ENCODE peak calls at places on chromosomes 7 and 10, in nine cellular contexts. V, K, U, Y, J, T, W, B and A are unnamed samples.

GRCh38 chr10:119449760-119450461 is 92.6 kb downstream of the RGS10 start:
- DNase-seq in T (no peak), U (no peak), J (peak), K (peak), Y (no peak), W (peak), B (no peak), V (peak), A (no peak)

GRCh38 chr7:118245267-118246040 is 20.9 kb downstream of the ANKRD7 start:
- DNase-seq in K (no peak), U (no peak), T (no peak), J (peak), B (no peak), V (no peak), W (no peak), Y (no peak), A (no peak)

GRCh38 chr10:70595566-70596016 is 7.0 kb downstream of the PRF1 start:
- DNase-seq in K (no peak), J (no peak), U (no peak), Y (no peak), T (no peak), V (no peak), W (no peak), B (no peak), A (no peak)

GRCh38 chr10:89458760-89459159 is 44.4 kb downstream of the IFIT5 start:
- DNase-seq in B (no peak), J (no peak), T (no peak), K (peak), U (no peak), W (no peak), Y (no peak), V (no peak), A (no peak)

GRCh38 chr7:47354831-47355541 is 226.9 kb downstream of the TNS3 start:
- DNase-seq in K (no peak), T (no peak), V (no peak), W (no peak), B (no peak), J (no peak), U (peak), Y (no peak), A (no peak)

GRCh38 chr10:25745976-25746375 is 188.1 kb upstream of the MYO3A start:
- DNase-seq in Y (no peak), V (no peak), U (no peak), W (no peak), J (no peak), T (no peak), B (no peak), K (no peak), A (no peak)

GRCh38 chr7:148575640-148576411 is 14.7 kb upstream of the C7orf33 start:
- DNase-seq in W (peak), V (peak), J (peak), Y (peak), T (peak), U (peak), K (peak), B (peak), A (peak)

GRCh38 chr10:89414146-89414878 is at the start of gene IFIT5:
- DNase-seq in T (peak), J (peak), K (peak), W (peak), U (peak), Y (peak), B (peak), V (no peak), A (peak)

GRCh38 chr7:17625038-17625437 is 315.3 kb downstream of the SNX13 start:
- DNase-seq in B (no peak), T (no peak), J (peak), U (no peak), W (peak), K (peak), V (no peak), Y (no peak), A (no peak)

GRCh38 chr10:58985216-58985615 is 191.2 kb upstream of the PHYHIPL start:
- DNase-seq in J (no peak), T (no peak), K (no peak), U (no peak), Y (no peak), B (no peak), W (no peak), V (no peak), A (no peak)

GRCh38 chr7:2698581-2699288 is 10.7 kb downstream of the AMZ1 start:
- DNase-seq in T (no peak), K (no peak), Y (no peak), U (no peak), B (no peak), J (no peak), W (no peak), V (no peak), A (no peak)

GRCh38 chr10:3472705-3473078 is 300.1 kb upstream of the PITRM1 start:
- DNase-seq in T (no peak), J (peak), B (no peak), V (no peak), W (peak), K (peak), Y (no peak), U (no peak), A (peak)

GRCh38 chr7:150408393-150409299 is 29.5 kb downstream of the ZNF775 start:
- DNase-seq in V (no peak), U (peak), W (no peak), Y (no peak), B (no peak), J (no peak), T (no peak), K (no peak), A (no peak)

GRCh38 chr7:112596260-112596659 is 115.5 kb downstream of the LSMEM1 start:
- DNase-seq in U (no peak), T (no peak), J (peak), V (no peak), Y (no peak), K (peak), W (peak), B (no peak), A (no peak)

GRCh38 chr7:79334841-79335240 is 118.6 kb downstream of the MAGI2 start:
- DNase-seq in W (no peak), U (no peak), J (no peak), Y (no peak), T (no peak), V (no peak), K (no peak), B (no peak), A (no peak)

GRCh38 chr10:14837003-14837755 is 658 bp downstream of the CDNF start:
- DNase-seq in B (no peak), W (no peak), Y (no peak), T (no peak), K (no peak), U (no peak), V (peak), J (no peak), A (no peak)

GRCh38 chr10:129950651-129951050 is 13.4 kb downstream of the EBF3 start:
- DNase-seq in T (no peak), B (no peak), V (no peak), W (peak), J (no peak), Y (no peak), K (peak), U (no peak), A (no peak)

GRCh38 chr7:155352076-155352752 is 54.5 kb downstream of the INSIG1 start:
- DNase-seq in V (no peak), J (no peak), K (no peak), U (no peak), W (no peak), B (no peak), Y (no peak), T (no peak), A (no peak)

GRCh38 chr7:111987115-111987826 is 218.9 kb downstream of the DOCK4 start:
- DNase-seq in K (peak), B (no peak), J (peak), U (no peak), Y (no peak), V (peak), W (peak), T (no peak), A (no peak)

GRCh38 chr10:63236113-63236935 is 103.2 kb downstream of the NRBF2 start:
- DNase-seq in J (peak), B (peak), T (no peak), U (peak), W (peak), V (peak), Y (no peak), K (peak), A (peak)

GRCh38 chr10:35005868-35006267 is 84.3 kb downstream of the CUL2 start:
- DNase-seq in J (peak), Y (no peak), W (peak), U (no peak), B (peak), T (no peak), V (peak), K (peak), A (no peak)

GRCh38 chr10:129675027-129675769 is 208.2 kb downstream of the MGMT start:
- DNase-seq in Y (no peak), W (no peak), J (no peak), T (no peak), B (no peak), U (no peak), V (no peak), K (no peak), A (no peak)

GRCh38 chr10:121710207-121710606 is 112.0 kb upstream of the FGFR2 start:
- DNase-seq in T (no peak), Y (no peak), B (no peak), J (no peak), W (peak), K (no peak), U (no peak), V (no peak), A (no peak)

GRCh38 chr7:149063481-149063880 is 27.0 kb downstream of the ZNF786 start:
- DNase-seq in B (no peak), U (no peak), V (no peak), W (no peak), K (no peak), J (no peak), Y (no peak), T (no peak), A (no peak)

GRCh38 chr10:91032614-91033248 is 111.8 kb upstream of the ANKRD1 start:
- DNase-seq in V (no peak), T (no peak), Y (no peak), B (no peak), K (peak), U (no peak), J (no peak), W (peak), A (no peak)

GRCh38 chr7:77415822-77416620 is at the start of gene GSAP:
- DNase-seq in U (peak), K (peak), T (peak), Y (peak), W (no peak), J (no peak), V (no peak), B (no peak), A (peak)

GRCh38 chr7:90698616-90699015 is 102.5 kb downstream of the CDK14 start:
- DNase-seq in U (no peak), B (no peak), Y (no peak), W (no peak), V (no peak), K (no peak), J (no peak), T (no peak), A (no peak)

GRCh38 chr7:155591055-155591750 is 44.8 kb upstream of the CNPY1 start:
- DNase-seq in Y (no peak), T (no peak), U (peak), B (no peak), W (no peak), J (no peak), K (no peak), V (no peak), A (peak)

GRCh38 chr10:76287856-76288255 is 856.4 kb downstream of the LRMDA start:
- DNase-seq in T (no peak), V (no peak), W (peak), J (no peak), K (peak), U (no peak), Y (no peak), B (no peak), A (no peak)

GRCh38 chr7:95501261-95501816 is 15.6 kb downstream of the ASB4 start:
- DNase-seq in B (no peak), K (no peak), U (no peak), W (no peak), Y (no peak), V (no peak), T (no peak), J (peak), A (no peak)

GRCh38 chr10:63346015-63346441 is 119.7 kb downstream of the JMJD1C start:
- DNase-seq in U (no peak), B (no peak), T (no peak), V (no peak), J (peak), Y (no peak), K (peak), W (peak), A (no peak)

GRCh38 chr7:151794508-151795167 is 82.3 kb downstream of the PRKAG2 start:
- DNase-seq in J (peak), K (no peak), B (no peak), W (no peak), T (no peak), Y (no peak), U (no peak), V (no peak), A (no peak)

GRCh38 chr10:112763916-112764520 is 186.0 kb upstream of the TCF7L2 start:
- DNase-seq in Y (no peak), V (no peak), K (peak), U (no peak), B (no peak), T (no peak), W (no peak), J (peak), A (no peak)

GRCh38 chr7:128020161-128020560 is 11.1 kb downstream of the LRRC4 start:
- DNase-seq in K (no peak), V (no peak), J (no peak), Y (no peak), U (no peak), B (no peak), T (peak), W (no peak), A (no peak)
- TF ChIP-seq CTCF in K (peak), V (no peak), J (peak), Y (no peak), U (peak), B (peak), T (peak), W (peak), A (peak)

GRCh38 chr7:121449304-121449703 is 53.2 kb upstream of the FAM3C start:
- DNase-seq in V (no peak), K (peak), U (peak), B (no peak), Y (no peak), T (no peak), J (no peak), W (peak), A (no peak)
- TF ChIP-seq CTCF in V (no peak), K (peak), U (peak), B (peak), Y (no peak), T (no peak), J (no peak), W (peak), A (no peak)

DNA sequence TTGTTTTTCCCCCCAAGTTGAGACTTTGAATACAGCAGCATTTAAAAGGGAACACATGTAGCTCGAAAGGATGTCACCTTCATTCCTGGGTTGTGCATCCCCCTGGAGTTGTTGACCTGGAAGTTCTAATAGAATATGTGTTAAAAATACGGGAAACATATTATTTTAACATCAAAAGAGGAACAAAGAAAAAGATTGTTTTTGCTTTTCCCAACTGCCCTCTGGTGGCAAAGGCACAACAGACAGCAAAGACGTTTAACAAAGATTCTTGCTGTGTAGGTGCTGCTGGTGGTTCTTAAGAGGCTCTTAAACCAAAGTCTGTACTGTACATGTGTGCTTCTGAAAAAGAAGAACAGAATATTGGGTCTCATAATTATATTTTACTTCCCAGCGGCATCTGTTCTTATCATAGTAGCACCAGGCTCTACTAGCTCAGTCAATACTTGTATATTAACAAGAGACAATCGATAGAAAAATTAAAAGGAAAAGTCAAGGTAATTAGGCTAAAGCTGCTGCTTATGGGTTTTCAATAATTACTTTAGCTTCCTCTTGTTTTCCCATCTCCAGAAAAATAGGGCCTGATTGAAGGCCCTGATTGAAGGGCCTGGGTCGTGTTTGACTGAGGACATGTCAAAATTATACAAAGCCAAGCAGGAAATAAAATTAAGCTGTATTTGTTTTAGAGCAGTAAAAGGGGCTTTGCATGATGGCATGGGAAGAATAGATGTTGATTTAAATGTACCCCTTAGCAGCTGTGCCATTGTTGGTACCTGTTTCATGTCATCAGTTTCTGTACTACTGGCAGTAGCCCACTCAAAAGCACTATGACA is 384.2 kb upstream of the LRGUK start:
- DNase-seq in Y (no peak), K (peak), T (peak), U (peak), W (peak), B (peak), J (peak), V (no peak), A (peak)
- TF ChIP-seq CTCF in Y (no peak), K (peak), T (peak), U (peak), W (peak), B (peak), J (peak), V (peak), A (peak)

DNA sequence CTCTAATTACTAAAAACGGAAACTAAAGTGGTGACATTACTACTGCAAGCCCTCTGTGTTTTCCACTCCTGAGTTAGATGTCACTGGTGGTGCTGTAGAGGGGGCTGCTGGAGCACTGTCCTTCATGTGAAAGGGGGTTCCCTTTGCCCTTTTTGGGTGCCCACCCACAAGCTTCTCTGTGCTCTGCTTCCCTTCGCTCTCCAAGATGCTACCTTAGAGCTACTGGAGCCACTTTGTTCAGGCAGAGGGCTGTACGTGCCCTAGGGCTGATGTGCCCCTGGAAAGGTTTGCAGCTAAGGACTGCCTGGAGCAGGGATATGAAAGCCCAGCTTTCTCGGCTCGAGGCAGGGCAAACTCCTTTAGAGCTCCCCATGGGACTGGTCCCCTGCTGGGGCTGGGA is 28.3 kb downstream of the EMX2 start:
- DNase-seq in W (no peak), Y (no peak), V (no peak), U (no peak), T (no peak), J (no peak), K (no peak), B (no peak), A (no peak)
- TF ChIP-seq CTCF in W (no peak), Y (no peak), V (no peak), U (no peak), T (no peak), J (no peak), K (no peak), B (no peak), A (no peak)

GRCh38 chr7:115056019-115056418 is 134.1 kb downstream of the MDFIC start:
- DNase-seq in V (no peak), U (no peak), T (no peak), B (no peak), J (no peak), W (no peak), K (no peak), Y (no peak), A (no peak)
- TF ChIP-seq CTCF in V (no peak), U (no peak), T (no peak), B (no peak), J (no peak), W (no peak), K (no peak), Y (no peak), A (no peak)

DNA sequence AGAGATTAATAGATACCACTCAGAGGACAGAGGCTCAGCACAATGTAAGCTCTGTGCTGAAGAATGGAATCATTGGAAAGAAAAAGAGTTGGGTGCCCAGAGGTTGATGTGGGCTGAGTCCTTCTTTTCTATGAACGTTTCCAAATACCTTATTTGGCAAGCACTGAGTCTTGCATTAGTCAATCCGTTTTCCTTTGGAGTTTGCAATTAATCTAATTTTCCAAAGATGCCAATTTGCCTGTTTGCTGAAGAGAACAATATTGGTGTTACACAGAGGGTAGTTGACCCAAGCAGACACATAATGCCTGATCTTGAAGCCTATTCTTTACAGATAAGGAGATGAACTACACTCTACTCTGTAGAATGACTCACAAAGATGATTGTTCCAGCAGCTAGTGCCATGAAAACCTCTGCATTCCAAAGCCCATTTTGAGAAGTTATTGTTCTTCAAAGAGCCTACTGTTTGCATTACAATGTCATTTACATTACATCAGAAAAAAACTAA is 55.4 kb upstream of the MET start:
- DNase-seq in T (no peak), U (no peak), J (peak), Y (no peak), W (peak), K (peak), B (no peak), V (no peak), A (no peak)
- TF ChIP-seq CTCF in T (no peak), U (no peak), J (no peak), Y (no peak), W (no peak), K (no peak), B (no peak), V (no peak), A (no peak)

DNA sequence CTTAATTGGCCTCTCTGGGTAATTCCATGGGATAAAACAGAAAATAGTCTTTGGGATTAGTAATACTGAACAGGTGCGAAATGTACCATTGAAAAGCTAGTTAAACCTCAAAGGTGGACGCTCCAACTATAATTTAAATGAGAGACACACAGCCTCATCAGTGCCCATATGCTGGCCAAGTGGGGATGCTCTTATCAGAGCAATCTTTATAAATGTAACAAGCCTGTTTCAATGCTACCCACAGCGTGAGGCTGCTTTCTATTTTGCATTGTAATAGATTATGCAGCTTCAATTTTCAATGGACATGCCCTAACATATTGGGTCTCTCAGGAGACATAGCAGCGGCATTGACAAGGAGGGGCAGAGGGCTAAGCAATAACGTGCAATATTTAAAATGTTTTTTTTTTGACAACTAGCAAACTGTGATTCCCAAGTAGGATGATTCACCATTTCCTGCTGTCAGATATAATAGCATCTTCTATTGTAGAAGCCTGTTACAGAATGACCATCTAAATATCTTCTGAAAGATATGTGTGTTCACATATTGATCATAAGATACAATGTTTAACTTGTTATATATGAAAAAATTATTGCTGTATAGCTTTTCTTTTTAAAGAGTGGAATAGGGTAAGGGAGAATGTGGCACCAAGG is 91.3 kb upstream of the BET1 start:
- DNase-seq in J (no peak), W (no peak), V (no peak), Y (no peak), U (no peak), B (no peak), T (no peak), K (no peak), A (no peak)
- TF ChIP-seq CTCF in J (no peak), W (no peak), V (no peak), Y (no peak), U (no peak), B (no peak), T (no peak), K (no peak), A (no peak)